ENCODE peak calls at places on chromosomes 5 and 9, in six cellular contexts. H, L, U, K, T and O are unnamed samples.

GRCh38 chr9:134837529-134837928 is 43.1 kb upstream of the FCN2 start:
- DNase-seq in T (peak; percentile 16), H (no peak), U (no peak), K (no peak), L (no peak), O (no peak)

GRCh38 chr9:75483636-75484035 is 395.3 kb downstream of the OSTF1 start:
- DNase-seq in H (no peak), L (no peak), T (peak; percentile 1), U (no peak), K (no peak), O (no peak)

GRCh38 chr9:91182429-91182828 is 179.3 kb downstream of the AUH start:
- DNase-seq in H (peak; percentile 26), U (no peak), K (no peak), L (no peak), T (peak; percentile 66), O (no peak)

GRCh38 chr9:104850771-104851170 is 77.2 kb downstream of the ABCA1 start:
- DNase-seq in U (no peak), T (no peak), K (no peak), H (no peak), L (no peak), O (no peak)

GRCh38 chr5:94777163-94777885 is 158.9 kb downstream of the SLF1 start:
- DNase-seq in U (no peak), K (no peak), L (no peak), H (no peak), T (peak; percentile 19), O (no peak)

GRCh38 chr5:36875051-36875788 is 1.3 kb upstream of the NIPBL start:
- DNase-seq in T (peak; percentile 46), H (peak; percentile 83), U (peak; percentile 32), L (peak; percentile 57), K (no peak), O (peak; percentile 27)

GRCh38 chr5:52808316-52808901 is 20.7 kb downstream of the ITGA1 start:
- DNase-seq in T (no peak), K (no peak), H (no peak), L (no peak), U (no peak), O (no peak)

GRCh38 chr5:148915224-148915803 is 88.9 kb downstream of the ADRB2 start:
- DNase-seq in L (no peak), T (no peak), U (no peak), H (no peak), K (no peak), O (no peak)

GRCh38 chr9:83538890-83539238 is 663 bp upstream of the FRMD3 start:
- DNase-seq in K (no peak), U (no peak), H (no peak), T (no peak), L (no peak), O (no peak)

GRCh38 chr9:83538172-83538889 is at the start of gene FRMD3:
- DNase-seq in H (peak; percentile 82), T (peak; percentile 49), L (peak; percentile 80), K (no peak), U (peak; percentile 47), O (no peak)

GRCh38 chr9:83544002-83544698 is 5.9 kb upstream of the FRMD3 start:
- DNase-seq in T (peak; percentile 80), U (peak; percentile 69), H (no peak), L (peak; percentile 14), K (peak; percentile 25), O (peak; percentile 77)
- TF ChIP-seq CTCF in T (peak; percentile 90), U (peak; percentile 79), H (peak; percentile 46), L (peak; percentile 81), K (peak; percentile 81), O (peak; percentile 74)

GRCh38 chr5:139670369-139671095 is 22.4 kb downstream of the CXXC5 start:
- DNase-seq in U (peak; percentile 84), T (no peak), L (no peak), H (no peak), K (no peak), O (peak; percentile 82)
- TF ChIP-seq CTCF in U (peak; percentile 59), T (peak; percentile 42), L (no peak), H (no peak), K (peak; percentile 29), O (peak; percentile 66)

GRCh38 chr9:106716820-106717219 is 146.1 kb upstream of the ZNF462 start:
- DNase-seq in L (no peak), U (no peak), K (no peak), T (no peak), H (no peak), O (no peak)

GRCh38 chr9:106722051-106722753 is 140.8 kb upstream of the ZNF462 start:
- DNase-seq in H (no peak), U (no peak), L (no peak), T (no peak), K (no peak), O (no peak)

GRCh38 chr9:106718996-106719395 is 144.0 kb upstream of the ZNF462 start:
- DNase-seq in T (peak; percentile 67), L (no peak), H (no peak), U (no peak), K (no peak), O (no peak)

GRCh38 chr9:106713206-106713605 is 149.8 kb upstream of the ZNF462 start:
- DNase-seq in K (no peak), U (no peak), T (no peak), L (no peak), H (no peak), O (no peak)

DNA sequence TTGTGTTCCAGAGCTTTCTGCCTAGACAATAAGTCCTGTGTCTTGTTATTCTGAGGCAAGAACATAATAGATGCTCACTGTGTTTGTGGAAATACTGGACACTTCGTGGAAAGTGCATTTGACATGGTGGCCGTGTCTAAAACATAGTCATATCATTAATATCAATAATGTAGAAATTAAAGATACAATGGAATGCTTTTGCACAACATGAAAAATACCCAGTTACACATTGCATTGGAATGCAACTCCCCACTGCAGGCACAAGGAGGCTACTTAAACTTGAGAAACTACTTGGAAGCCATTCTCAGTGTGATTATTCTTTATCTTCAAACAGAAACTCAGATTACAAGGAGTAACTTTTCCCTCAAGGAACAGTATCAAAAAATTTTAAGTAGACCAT is 145.3 kb upstream of the ZNF462 start:
- DNase-seq in U (no peak), L (no peak), H (no peak), K (no peak), T (peak; percentile 72), O (no peak)
- TF ChIP-seq CTCF in U (no peak), L (no peak), H (no peak), K (no peak), T (peak; percentile 12), O (no peak)

DNA sequence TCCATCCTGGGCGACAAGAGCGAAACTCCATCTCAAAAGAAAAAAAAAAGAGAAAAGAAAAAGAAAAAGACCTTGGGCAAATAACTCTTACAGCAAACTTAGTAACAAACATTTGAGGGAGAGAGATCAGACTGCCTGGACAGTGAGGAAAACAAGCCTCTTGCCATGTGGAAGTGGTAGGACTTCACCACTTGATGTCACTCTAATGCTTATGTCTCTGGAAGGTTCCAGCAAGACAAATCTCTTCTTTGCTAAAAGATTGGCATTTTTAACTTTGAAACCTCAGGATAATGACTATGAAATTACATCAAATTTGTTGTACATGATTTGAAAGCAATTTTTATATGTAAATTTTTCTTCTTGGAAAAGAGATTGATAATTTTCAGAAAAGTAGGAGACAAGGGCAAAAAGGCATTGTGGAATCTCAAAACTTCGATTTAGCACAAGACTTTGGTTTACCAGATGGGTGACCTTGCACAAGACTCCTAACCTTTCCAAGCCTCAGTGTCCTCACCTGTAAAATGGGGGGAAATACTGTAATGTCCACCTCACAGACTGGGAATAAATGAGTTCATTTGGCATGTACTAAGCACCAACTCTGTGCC is 5.4 kb downstream of the ACTL7B start:
- DNase-seq in T (peak; percentile 45), U (no peak), H (no peak), L (no peak), K (no peak), O (peak; percentile 55)
- TF ChIP-seq CTCF in T (peak; percentile 39), U (peak; percentile 42), H (no peak), L (no peak), K (peak; percentile 29), O (no peak)

DNA sequence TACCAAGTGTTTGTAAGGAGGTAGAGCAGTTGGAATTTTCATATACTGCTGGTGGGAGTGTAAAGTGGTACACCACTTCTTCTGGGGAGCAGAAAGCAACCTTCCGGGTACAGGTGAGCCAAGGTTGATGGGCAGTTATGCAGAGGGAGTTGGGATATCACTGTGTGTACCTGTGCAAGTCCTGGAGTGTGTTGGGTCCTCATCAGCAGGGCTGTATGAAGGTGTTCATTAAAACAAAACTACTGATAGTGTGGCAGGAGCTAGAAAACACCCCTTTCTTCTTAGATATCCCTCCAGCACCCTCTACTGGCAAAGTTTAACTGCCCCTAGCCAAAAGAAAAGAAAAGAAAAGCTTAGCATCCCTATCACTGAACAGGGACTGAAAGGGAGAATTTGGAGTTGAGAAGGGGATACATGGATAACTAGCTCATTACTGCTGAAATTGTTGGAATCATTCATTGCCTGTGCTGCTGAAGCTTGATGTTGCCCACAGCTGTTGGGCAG is 10.7 kb downstream of the MARCHF6 start:
- DNase-seq in T (no peak), K (no peak), H (no peak), L (no peak), U (no peak), O (no peak)
- TF ChIP-seq CTCF in T (no peak), K (peak; percentile 12), H (no peak), L (no peak), U (peak; percentile 30), O (no peak)

GRCh38 chr5:178196413-178196812 is 7.9 kb upstream of the HNRNPAB start:
- DNase-seq in K (no peak), H (peak; percentile 40), U (no peak), T (no peak), L (no peak), O (no peak)

GRCh38 chr5:178198706-178199105 is 5.6 kb upstream of the HNRNPAB start:
- DNase-seq in K (no peak), H (peak; percentile 74), U (no peak), T (no peak), L (no peak), O (no peak)

GRCh38 chr5:178199581-178200434 is 4.5 kb upstream of the HNRNPAB start:
- DNase-seq in L (no peak), U (no peak), K (no peak), H (peak; percentile 49), T (no peak), O (no peak)

GRCh38 chr5:178194026-178194425 is 6.9 kb upstream of the GMCL2 start:
- DNase-seq in U (no peak), L (no peak), H (no peak), T (no peak), K (no peak), O (no peak)

GRCh38 chr5:178196986-178197385 is 7.3 kb upstream of the HNRNPAB start:
- DNase-seq in T (no peak), L (peak; percentile 55), H (peak; percentile 23), U (no peak), K (no peak), O (peak; percentile 32)
- TF ChIP-seq CTCF in T (peak; percentile 39), L (peak; percentile 52), H (no peak), U (peak; percentile 53), K (peak; percentile 41), O (peak; percentile 45)